ENCODE peak calls at places on chromosomes 12 and 14, in seven cellular contexts. One of them, this sample, is unnamed.

GRCh38 chr12:113462117-113462774 is 9.4 kb downstream of the LHX5 start:
- DNase-seq in progenitor cell of endocrine pancreas: peak
- DNase-seq in AG08396: peak
- DNase-seq in H4: peak
- DNase-seq in SHP77: peak
- DNase-seq in H54: peak
- DNase-seq in stimulated activated CD4-positive, alpha-beta T cell treated with anti-CD3 and anti-CD28 coated beads, Interleukin-1b, Interleukin-23, amount 100 ng/mL, for 24 hours: peak
- DNase-seq in this sample: peak

GRCh38 chr12:27751386-27752047 is 28.5 kb upstream of the KLHL42 start:
- DNase-seq in H54: no peak
- DNase-seq in AG08396: no peak
- DNase-seq in stimulated activated CD4-positive, alpha-beta T cell treated with anti-CD3 and anti-CD28 coated beads, Interleukin-1b, Interleukin-23, amount 100 ng/mL, for 24 hours: no peak
- DNase-seq in progenitor cell of endocrine pancreas: no peak
- DNase-seq in SHP77: peak
- DNase-seq in H4: no peak
- DNase-seq in this sample: no peak

GRCh38 chr12:52892974-52893373 is 11.9 kb downstream of the KRT8 start:
- DNase-seq in H54: no peak
- DNase-seq in stimulated activated CD4-positive, alpha-beta T cell treated with anti-CD3 and anti-CD28 coated beads, Interleukin-1b, Interleukin-23, amount 100 ng/mL, for 24 hours: no peak
- DNase-seq in AG08396: no peak
- DNase-seq in H4: no peak
- DNase-seq in progenitor cell of endocrine pancreas: no peak
- DNase-seq in SHP77: no peak
- DNase-seq in this sample: no peak

GRCh38 chr12:103966736-103967135 is 1.1 kb downstream of the TDG start:
- DNase-seq in AG08396: no peak
- DNase-seq in H54: no peak
- DNase-seq in stimulated activated CD4-positive, alpha-beta T cell treated with anti-CD3 and anti-CD28 coated beads, Interleukin-1b, Interleukin-23, amount 100 ng/mL, for 24 hours: no peak
- DNase-seq in H4: no peak
- DNase-seq in SHP77: no peak
- DNase-seq in progenitor cell of endocrine pancreas: no peak
- DNase-seq in this sample: no peak

GRCh38 chr14:22106700-22107697 is 433.4 kb upstream of the OR4E1 start:
- DNase-seq in SHP77: no peak
- DNase-seq in H54: no peak
- DNase-seq in stimulated activated CD4-positive, alpha-beta T cell treated with anti-CD3 and anti-CD28 coated beads, Interleukin-1b, Interleukin-23, amount 100 ng/mL, for 24 hours: no peak
- DNase-seq in progenitor cell of endocrine pancreas: no peak
- DNase-seq in AG08396: no peak
- DNase-seq in H4: no peak
- DNase-seq in this sample: no peak

GRCh38 chr12:111643428-111643826 is 42.3 kb downstream of the BRAP start:
- DNase-seq in progenitor cell of endocrine pancreas: no peak
- DNase-seq in H4: peak
- DNase-seq in H54: no peak
- DNase-seq in AG08396: peak
- DNase-seq in SHP77: peak
- DNase-seq in stimulated activated CD4-positive, alpha-beta T cell treated with anti-CD3 and anti-CD28 coated beads, Interleukin-1b, Interleukin-23, amount 100 ng/mL, for 24 hours: no peak
- DNase-seq in this sample: no peak

GRCh38 chr12:89183985-89184435 is 168.3 kb downstream of the DUSP6 start:
- DNase-seq in AG08396: peak
- DNase-seq in SHP77: no peak
- DNase-seq in progenitor cell of endocrine pancreas: no peak
- DNase-seq in H54: no peak
- DNase-seq in stimulated activated CD4-positive, alpha-beta T cell treated with anti-CD3 and anti-CD28 coated beads, Interleukin-1b, Interleukin-23, amount 100 ng/mL, for 24 hours: no peak
- DNase-seq in H4: no peak
- DNase-seq in this sample: no peak

GRCh38 chr14:89906000-89906399 is 48.5 kb downstream of the EFCAB11 start:
- DNase-seq in SHP77: no peak
- DNase-seq in AG08396: no peak
- DNase-seq in H54: no peak
- DNase-seq in progenitor cell of endocrine pancreas: no peak
- DNase-seq in stimulated activated CD4-positive, alpha-beta T cell treated with anti-CD3 and anti-CD28 coated beads, Interleukin-1b, Interleukin-23, amount 100 ng/mL, for 24 hours: no peak
- DNase-seq in H4: no peak
- DNase-seq in this sample: no peak

GRCh38 chr12:94049718-94050117 is 98.7 kb upstream of the PLXNC1 start:
- DNase-seq in AG08396: no peak
- DNase-seq in stimulated activated CD4-positive, alpha-beta T cell treated with anti-CD3 and anti-CD28 coated beads, Interleukin-1b, Interleukin-23, amount 100 ng/mL, for 24 hours: no peak
- DNase-seq in H4: no peak
- DNase-seq in SHP77: no peak
- DNase-seq in progenitor cell of endocrine pancreas: no peak
- DNase-seq in H54: no peak
- DNase-seq in this sample: no peak

GRCh38 chr12:75476076-75476475 is 4.5 kb upstream of the GLIPR1 start:
- DNase-seq in H54: no peak
- DNase-seq in progenitor cell of endocrine pancreas: no peak
- DNase-seq in SHP77: no peak
- DNase-seq in H4: no peak
- DNase-seq in AG08396: no peak
- DNase-seq in stimulated activated CD4-positive, alpha-beta T cell treated with anti-CD3 and anti-CD28 coated beads, Interleukin-1b, Interleukin-23, amount 100 ng/mL, for 24 hours: peak
- DNase-seq in this sample: no peak

GRCh38 chr12:57239587-57240068 is 10.1 kb downstream of the SHMT2 start:
- DNase-seq in H54: no peak
- DNase-seq in progenitor cell of endocrine pancreas: no peak
- DNase-seq in AG08396: peak
- DNase-seq in H4: no peak
- DNase-seq in stimulated activated CD4-positive, alpha-beta T cell treated with anti-CD3 and anti-CD28 coated beads, Interleukin-1b, Interleukin-23, amount 100 ng/mL, for 24 hours: no peak
- DNase-seq in SHP77: peak
- DNase-seq in this sample: no peak

GRCh38 chr14:68842298-68842697 is 49.4 kb upstream of the ZFP36L1 start:
- DNase-seq in AG08396: no peak
- DNase-seq in progenitor cell of endocrine pancreas: no peak
- DNase-seq in H54: no peak
- DNase-seq in stimulated activated CD4-positive, alpha-beta T cell treated with anti-CD3 and anti-CD28 coated beads, Interleukin-1b, Interleukin-23, amount 100 ng/mL, for 24 hours: no peak
- DNase-seq in H4: no peak
- DNase-seq in SHP77: no peak
- DNase-seq in this sample: peak

GRCh38 chr12:23349550-23349949 is 599.9 kb downstream of the SOX5 start:
- DNase-seq in H4: no peak
- DNase-seq in SHP77: no peak
- DNase-seq in progenitor cell of endocrine pancreas: no peak
- DNase-seq in stimulated activated CD4-positive, alpha-beta T cell treated with anti-CD3 and anti-CD28 coated beads, Interleukin-1b, Interleukin-23, amount 100 ng/mL, for 24 hours: no peak
- DNase-seq in AG08396: no peak
- DNase-seq in H54: no peak
- DNase-seq in this sample: no peak

GRCh38 chr12:88896958-88897357 is 316.7 kb upstream of the KITLG start:
- DNase-seq in stimulated activated CD4-positive, alpha-beta T cell treated with anti-CD3 and anti-CD28 coated beads, Interleukin-1b, Interleukin-23, amount 100 ng/mL, for 24 hours: no peak
- DNase-seq in AG08396: peak
- DNase-seq in H4: no peak
- DNase-seq in SHP77: no peak
- DNase-seq in progenitor cell of endocrine pancreas: no peak
- DNase-seq in H54: no peak
- DNase-seq in this sample: no peak

GRCh38 chr12:115943630-115944391 is 333.7 kb downstream of the MED13L start:
- DNase-seq in progenitor cell of endocrine pancreas: no peak
- DNase-seq in H54: no peak
- DNase-seq in stimulated activated CD4-positive, alpha-beta T cell treated with anti-CD3 and anti-CD28 coated beads, Interleukin-1b, Interleukin-23, amount 100 ng/mL, for 24 hours: no peak
- DNase-seq in AG08396: no peak
- DNase-seq in H4: no peak
- DNase-seq in SHP77: no peak
- DNase-seq in this sample: no peak

GRCh38 chr12:94829552-94829951 is 173.9 kb downstream of the NDUFA12 start:
- DNase-seq in H4: no peak
- DNase-seq in stimulated activated CD4-positive, alpha-beta T cell treated with anti-CD3 and anti-CD28 coated beads, Interleukin-1b, Interleukin-23, amount 100 ng/mL, for 24 hours: no peak
- DNase-seq in H54: no peak
- DNase-seq in SHP77: no peak
- DNase-seq in AG08396: no peak
- DNase-seq in progenitor cell of endocrine pancreas: no peak
- DNase-seq in this sample: no peak

GRCh38 chr12:108119974-108120862 is 8.9 kb upstream of the WSCD2 start:
- DNase-seq in H4: no peak
- DNase-seq in progenitor cell of endocrine pancreas: no peak
- DNase-seq in AG08396: no peak
- DNase-seq in H54: no peak
- DNase-seq in stimulated activated CD4-positive, alpha-beta T cell treated with anti-CD3 and anti-CD28 coated beads, Interleukin-1b, Interleukin-23, amount 100 ng/mL, for 24 hours: no peak
- DNase-seq in SHP77: no peak
- DNase-seq in this sample: no peak

GRCh38 chr12:29460082-29460481 is 37.4 kb downstream of the OVCH1 start:
- DNase-seq in SHP77: no peak
- DNase-seq in stimulated activated CD4-positive, alpha-beta T cell treated with anti-CD3 and anti-CD28 coated beads, Interleukin-1b, Interleukin-23, amount 100 ng/mL, for 24 hours: no peak
- DNase-seq in H4: no peak
- DNase-seq in AG08396: no peak
- DNase-seq in progenitor cell of endocrine pancreas: no peak
- DNase-seq in H54: no peak
- DNase-seq in this sample: no peak

GRCh38 chr12:6664902-6665301 is 2.0 kb upstream of the ING4 start:
- DNase-seq in H54: no peak
- DNase-seq in stimulated activated CD4-positive, alpha-beta T cell treated with anti-CD3 and anti-CD28 coated beads, Interleukin-1b, Interleukin-23, amount 100 ng/mL, for 24 hours: no peak
- DNase-seq in SHP77: no peak
- DNase-seq in H4: no peak
- DNase-seq in AG08396: no peak
- DNase-seq in progenitor cell of endocrine pancreas: no peak
- DNase-seq in this sample: no peak

GRCh38 chr14:98955036-98955740 is 316.8 kb downstream of the BCL11B start:
- DNase-seq in stimulated activated CD4-positive, alpha-beta T cell treated with anti-CD3 and anti-CD28 coated beads, Interleukin-1b, Interleukin-23, amount 100 ng/mL, for 24 hours: no peak
- DNase-seq in SHP77: no peak
- DNase-seq in H54: no peak
- DNase-seq in H4: no peak
- DNase-seq in AG08396: no peak
- DNase-seq in progenitor cell of endocrine pancreas: no peak
- DNase-seq in this sample: no peak